ENCODE peak calls at places on chromosome 6, in nine cellular contexts. L is endothelial cell, W is BE2C, U is lower lobe of right lung, H is HFF-Myc, A is neural progenitor cell, P is SK-N-SH, J is dorsolateral prefrontal cortex, R is HCT116. I is an unnamed sample.

GRCh38 chr6:53986165-53986720 is 125.0 kb upstream of the MLIP start:
- DNase-seq in W (peak), P (peak), A (peak), J (peak), H (peak), U (no peak), L (peak), R (peak), I (peak)

GRCh38 chr6:110589865-110590513 is 113.6 kb upstream of the SLC22A16 start:
- DNase-seq in J (no peak), H (no peak), R (no peak), L (no peak), P (no peak), A (no peak), U (no peak), W (no peak), I (no peak)

GRCh38 chr6:32977272-32977952 is 9.0 kb downstream of the BRD2 start:
- DNase-seq in P (no peak), A (no peak), H (no peak), J (no peak), W (no peak), U (no peak), R (no peak), L (no peak), I (no peak)

GRCh38 chr6:12280458-12280857 is 9.7 kb upstream of the EDN1 start:
- DNase-seq in J (no peak), A (no peak), L (no peak), U (no peak), W (no peak), P (no peak), H (no peak), R (no peak), I (no peak)

GRCh38 chr6:89082439-89082838 is 1.9 kb downstream of the PNRC1 start:
- DNase-seq in W (no peak), P (no peak), U (no peak), L (no peak), J (no peak), H (no peak), R (no peak), A (no peak), I (no peak)

GRCh38 chr6:113147544-113147943 is 709.6 kb upstream of the MARCKS start:
- DNase-seq in A (no peak), U (no peak), L (no peak), J (no peak), P (no peak), H (peak), W (no peak), R (no peak), I (no peak)

GRCh38 chr6:142297996-142298753 is 3.6 kb upstream of the ADGRG6 start:
- DNase-seq in L (no peak), R (no peak), H (no peak), A (no peak), U (no peak), J (no peak), W (no peak), P (no peak), I (no peak)

GRCh38 chr6:161117329-161117707 is 125.7 kb downstream of the MAP3K4 start:
- DNase-seq in U (no peak), W (no peak), P (no peak), L (no peak), R (no peak), A (no peak), J (no peak), H (no peak), I (no peak)

GRCh38 chr6:125058562-125058961 is 95.0 kb upstream of the TPD52L1 start:
- DNase-seq in U (no peak), P (no peak), H (no peak), A (no peak), J (no peak), R (no peak), L (no peak), W (no peak), I (no peak)

GRCh38 chr6:2695464-2696095 is 55.1 kb downstream of the MYLK4 start:
- DNase-seq in L (no peak), W (no peak), J (no peak), U (no peak), H (no peak), A (peak), R (peak), P (no peak), I (no peak)

GRCh38 chr6:42349753-42350573 is 101.8 kb downstream of the TRERF1 start:
- DNase-seq in A (no peak), R (no peak), H (peak), P (peak), L (no peak), U (no peak), J (no peak), W (peak), I (no peak)

GRCh38 chr6:42212442-42212841 is 5.2 kb downstream of the MRPS10 start:
- DNase-seq in W (no peak), R (no peak), P (no peak), J (no peak), U (no peak), A (no peak), L (no peak), H (no peak), I (no peak)

GRCh38 chr6:135566311-135567068 is 69.0 kb upstream of the AHI1 start:
- DNase-seq in W (peak), J (no peak), H (no peak), L (no peak), U (no peak), A (no peak), R (no peak), P (no peak), I (no peak)

GRCh38 chr6:145077382-145077781 is 657.9 kb downstream of the EPM2A start:
- DNase-seq in P (no peak), R (no peak), H (no peak), J (no peak), W (no peak), A (no peak), U (no peak), L (no peak), I (no peak)

GRCh38 chr6:145073811-145074210 is 661.5 kb downstream of the EPM2A start:
- DNase-seq in L (no peak), R (no peak), A (no peak), H (no peak), W (no peak), J (no peak), P (no peak), U (no peak), I (no peak)

GRCh38 chr6:145076110-145076841 is 659.0 kb downstream of the EPM2A start:
- DNase-seq in L (no peak), P (no peak), J (no peak), R (no peak), W (no peak), H (no peak), U (no peak), A (no peak), I (no peak)

GRCh38 chr6:145074805-145075204 is 660.5 kb downstream of the EPM2A start:
- DNase-seq in L (no peak), U (no peak), W (no peak), H (no peak), A (no peak), P (no peak), R (no peak), J (no peak), I (no peak)

GRCh38 chr6:145075425-145075824 is 659.9 kb downstream of the EPM2A start:
- DNase-seq in U (no peak), P (no peak), J (no peak), R (no peak), H (no peak), L (no peak), W (no peak), A (no peak), I (no peak)
- TF ChIP-seq CTCF in U (no peak), P (no peak), J (no peak), R (no peak), H (no peak), L (no peak), W (peak), A (no peak), I (no peak)

DNA sequence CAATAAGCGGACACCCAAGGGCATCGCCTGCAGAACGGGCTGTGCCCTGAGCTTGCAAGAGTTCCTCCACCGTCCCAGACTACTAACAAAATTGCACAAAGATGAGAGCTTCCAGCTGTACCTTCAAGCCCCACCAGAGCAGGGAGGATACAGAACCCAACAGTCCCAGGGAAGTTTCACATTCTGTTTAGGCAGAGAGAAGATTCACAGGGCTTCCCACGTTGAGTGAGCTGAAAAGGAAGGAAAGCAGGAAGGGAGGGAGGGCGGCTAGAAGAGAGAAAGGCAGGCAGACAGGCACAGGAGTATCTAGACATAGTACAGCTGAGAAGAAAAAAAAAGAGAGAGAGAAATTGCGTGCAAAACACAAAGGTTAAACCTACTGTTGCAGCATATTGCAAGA is 112.5 kb upstream of the AFDN start:
- DNase-seq in A (no peak), L (no peak), H (no peak), U (no peak), P (no peak), R (no peak), W (no peak), J (no peak), I (no peak)
- TF ChIP-seq CTCF in A (no peak), L (no peak), H (no peak), U (no peak), P (no peak), R (no peak), W (no peak), J (no peak), I (no peak)

DNA sequence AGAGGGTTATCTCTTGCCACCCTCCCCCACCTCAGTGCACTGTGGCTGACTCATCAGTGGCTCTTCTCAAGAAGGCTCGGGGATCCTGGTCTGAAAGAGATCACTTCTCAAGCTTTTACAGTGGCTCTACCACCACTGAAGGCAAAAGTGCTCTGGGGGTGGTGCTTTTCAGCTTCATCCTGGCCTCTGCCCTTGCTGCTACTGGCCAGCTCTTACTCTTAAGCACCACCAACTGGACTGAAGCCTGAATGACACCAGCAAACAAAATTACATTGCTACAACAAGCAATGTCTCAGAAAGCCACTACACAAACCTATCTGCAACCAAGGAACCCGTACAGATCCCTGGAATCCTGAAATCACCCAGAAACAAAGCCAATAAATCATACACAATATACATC is 402.1 kb downstream of the EPHA7 start:
- DNase-seq in P (no peak), J (no peak), W (no peak), A (peak), H (no peak), U (no peak), L (no peak), R (no peak), I (no peak)
- TF ChIP-seq CTCF in P (no peak), J (no peak), W (peak), A (peak), H (no peak), U (no peak), L (no peak), R (no peak), I (peak)

GRCh38 chr6:151370509-151371078 is 20.8 kb downstream of the ZBTB2 start:
- DNase-seq in R (no peak), L (no peak), W (no peak), P (no peak), J (no peak), A (peak), H (no peak), U (no peak), I (no peak)
- TF ChIP-seq CTCF in R (peak), L (no peak), W (peak), P (peak), J (peak), A (peak), H (no peak), U (no peak), I (no peak)

I was measured in nephron progenitor cell.